ENCODE peak calls at places on chromosomes 11 and 22, in nine cellular contexts. X is globus pallidus; T is stimulated activated CD8-positive, alpha-beta memory T cell treated with anti-CD3 and anti-CD28 coated beads, Interleukin-2, amount 100 ng/mL, for 48 hours; U is astrocyte of the spinal cord; A is activated CD8-positive, alpha-beta T cell treated with anti-CD3 and anti-CD28 coated beads, Interleukin-2, amount 10 ng/mL, durations not matched to agents 7 days and 5 days; R is AG08395; P is NCI-H2171; Z is foreskin keratinocyte; B is fibroblast of pulmonary artery. N is an unnamed sample.

GRCh38 chr11:82462588-82462987 is 271.1 kb downstream of the FAM181B start:
- DNase-seq in X (no peak), T (no peak), U (no peak), A (no peak), R (no peak), P (no peak), Z (no peak), B (no peak), N (no peak)

GRCh38 chr11:33635161-33635560 is 65.5 kb downstream of the C11orf91 start:
- DNase-seq in X (no peak), T (no peak), U (no peak), A (no peak), R (peak), P (no peak), Z (peak), B (peak), N (no peak)

GRCh38 chr11:63608353-63609345 is 5.6 kb downstream of the PLAAT3 start:
- DNase-seq in X (no peak), T (no peak), U (peak), A (no peak), R (no peak), P (no peak), Z (peak), B (peak), N (no peak)

GRCh38 chr11:66216911-66217310 is 51.5 kb upstream of the RAB1B start:
- DNase-seq in X (no peak), T (no peak), U (no peak), A (no peak), R (no peak), P (no peak), Z (no peak), B (no peak), N (no peak)

GRCh38 chr22:30742291-30743256 is 47.9 kb downstream of the OSBP2 start:
- DNase-seq in X (no peak), T (no peak), U (peak), A (no peak), R (no peak), P (no peak), Z (peak), B (no peak), N (no peak)

GRCh38 chr22:46518038-46518437 is 19.4 kb downstream of the CELSR1 start:
- DNase-seq in X (no peak), T (no peak), U (no peak), A (no peak), R (no peak), P (no peak), Z (no peak), B (no peak), N (no peak)

GRCh38 chr11:100816823-100817222 is 129.7 kb downstream of the ARHGAP42 start:
- DNase-seq in X (no peak), T (no peak), U (no peak), A (no peak), R (no peak), P (no peak), Z (no peak), B (peak), N (no peak)

GRCh38 chr22:30695351-30695762 is 683 bp downstream of the OSBP2 start:
- DNase-seq in X (peak), T (no peak), U (no peak), A (no peak), R (peak), P (no peak), Z (no peak), B (no peak), N (peak)

GRCh38 chr22:24133187-24133965 is 47.9 kb upstream of the SUSD2 start:
- DNase-seq in X (no peak), T (no peak), U (peak), A (peak), R (no peak), P (no peak), Z (no peak), B (peak), N (no peak)

GRCh38 chr11:79412761-79413160 is 28.1 kb downstream of the TENM4 start:
- DNase-seq in X (no peak), T (no peak), U (no peak), A (no peak), R (no peak), P (no peak), Z (peak), B (no peak), N (no peak)

GRCh38 chr11:45489281-45489906 is 176.0 kb downstream of the CHST1 start:
- DNase-seq in X (no peak), T (no peak), U (no peak), A (no peak), R (no peak), P (no peak), Z (no peak), B (no peak), N (no peak)

GRCh38 chr11:22343411-22344032 is 5.3 kb downstream of the SLC17A6 start:
- DNase-seq in X (no peak), T (no peak), U (no peak), A (no peak), R (no peak), P (peak), Z (no peak), B (no peak), N (no peak)

GRCh38 chr11:95849087-95849825 is 59.0 kb downstream of the CEP57 start:
- DNase-seq in X (peak), T (no peak), U (peak), A (peak), R (peak), P (no peak), Z (peak), B (peak), N (peak)

GRCh38 chr11:15969281-15969680 is 387.1 kb downstream of the SOX6 start:
- DNase-seq in X (peak), T (no peak), U (peak), A (no peak), R (peak), P (no peak), Z (peak), B (peak), N (peak)

GRCh38 chr22:45036154-45036553 is 26.3 kb upstream of the PHF21B start:
- DNase-seq in X (peak), T (no peak), U (peak), A (no peak), R (no peak), P (no peak), Z (no peak), B (peak), N (peak)

GRCh38 chr11:72781313-72782080 is 12.3 kb downstream of the STARD10 start:
- DNase-seq in X (no peak), T (peak), U (no peak), A (peak), R (peak), P (no peak), Z (no peak), B (no peak), N (no peak)

GRCh38 chr22:42281706-42282251 is 11.3 kb upstream of the TCF20 start:
- DNase-seq in X (no peak), T (no peak), U (no peak), A (no peak), R (no peak), P (no peak), Z (no peak), B (no peak), N (no peak)

GRCh38 chr11:2770556-2771301 is 70.9 kb upstream of the KCNQ1OT1 start:
- DNase-seq in X (no peak), T (no peak), U (no peak), A (peak), R (no peak), P (no peak), Z (no peak), B (no peak), N (no peak)

GRCh38 chr22:20889025-20889704 is 28.0 kb upstream of the CRKL start:
- DNase-seq in X (no peak), T (no peak), U (no peak), A (no peak), R (no peak), P (no peak), Z (no peak), B (no peak), N (no peak)

GRCh38 chr22:30276041-30276440 is 9.4 kb upstream of the OSM start:
- DNase-seq in X (no peak), T (no peak), U (no peak), A (no peak), R (no peak), P (no peak), Z (no peak), B (no peak), N (no peak)

GRCh38 chr22:48321986-48322545 is 1505.6 kb downstream of the BRD1 start:
- DNase-seq in X (no peak), T (no peak), U (no peak), A (no peak), R (no peak), P (no peak), Z (no peak), B (no peak), N (no peak)

GRCh38 chr11:4714300-4714699 is 9.7 kb downstream of the MMP26 start:
- DNase-seq in X (no peak), T (no peak), U (no peak), A (no peak), R (no peak), P (no peak), Z (no peak), B (no peak), N (no peak)

GRCh38 chr11:122108192-122108799 is 7.7 kb downstream of the BLID start:
- DNase-seq in X (peak), T (no peak), U (peak), A (peak), R (no peak), P (no peak), Z (peak), B (peak), N (no peak)

GRCh38 chr22:21000215-21000986 is 1.5 kb downstream of the THAP7 start:
- DNase-seq in X (no peak), T (no peak), U (no peak), A (no peak), R (no peak), P (no peak), Z (no peak), B (no peak), N (no peak)

GRCh38 chr11:120332822-120333716 is 3.1 kb upstream of the ARHGEF12 start:
- DNase-seq in X (no peak), T (no peak), U (peak), A (no peak), R (peak), P (no peak), Z (no peak), B (peak), N (no peak)

GRCh38 chr11:120985718-120986569 is 38.0 kb upstream of the TBCEL start:
- DNase-seq in X (peak), T (peak), U (peak), A (peak), R (peak), P (peak), Z (peak), B (peak), N (no peak)

GRCh38 chr11:34395916-34396555 is 38.2 kb upstream of the ABTB2 start:
- DNase-seq in X (no peak), T (no peak), U (peak), A (no peak), R (peak), P (no peak), Z (peak), B (peak), N (no peak)

GRCh38 chr11:124536520-124536919 is 6.9 kb downstream of the OR8B12 start:
- DNase-seq in X (peak), T (no peak), U (peak), A (no peak), R (no peak), P (no peak), Z (peak), B (peak), N (no peak)

GRCh38 chr11:27858901-27859300 is 158.6 kb upstream of the BDNF start:
- DNase-seq in X (no peak), T (no peak), U (no peak), A (no peak), R (no peak), P (no peak), Z (no peak), B (no peak), N (no peak)

GRCh38 chr11:30595929-30596328 is 9.8 kb upstream of the MPPED2 start:
- DNase-seq in X (no peak), T (no peak), U (no peak), A (no peak), R (no peak), P (no peak), Z (no peak), B (no peak), N (no peak)

GRCh38 chr22:47107431-47107830 is 345.0 kb downstream of the TBC1D22A start:
- DNase-seq in X (no peak), T (no peak), U (peak), A (no peak), R (peak), P (no peak), Z (peak), B (peak), N (no peak)

GRCh38 chr22:26666035-26666338 is 8.6 kb downstream of the MIAT start:
- DNase-seq in X (no peak), T (no peak), U (peak), A (no peak), R (peak), P (no peak), Z (no peak), B (no peak), N (no peak)

GRCh38 chr11:126082251-126083109 is 19.8 kb upstream of the CDON start:
- DNase-seq in X (peak), T (no peak), U (no peak), A (no peak), R (no peak), P (no peak), Z (no peak), B (no peak), N (peak)

GRCh38 chr11:65862941-65863888 is 3.0 kb downstream of the MUS81 start:
- DNase-seq in X (no peak), T (no peak), U (no peak), A (no peak), R (no peak), P (no peak), Z (no peak), B (no peak), N (no peak)

GRCh38 chr22:47152236-47152635 is 389.8 kb downstream of the TBC1D22A start:
- DNase-seq in X (no peak), T (no peak), U (no peak), A (no peak), R (no peak), P (no peak), Z (no peak), B (no peak), N (no peak)

GRCh38 chr11:131906963-131907362 is 536.5 kb downstream of the NTM start:
- DNase-seq in X (peak), T (no peak), U (peak), A (no peak), R (no peak), P (no peak), Z (no peak), B (no peak), N (no peak)

N was measured in substantia nigra.